ENCODE peak calls at places on chromosomes 3 and 15, in nine cellular contexts. D is A549, I is IMR-90, W is lower leg skin, T is HCT116, S is HepG2, M is K562, U is heart left ventricle, N is uterus. Q is an unnamed sample.
A peak's percentile ranks its signal among the peaks of the same experiment; 100 is the strongest.

GRCh38 chr15:85764649-85765277 is 30.0 kb downstream of the KLHL25 start:
- DNase-seq in D (no peak), I (peak; percentile 25), W (no peak), T (no peak), S (no peak), M (no peak), U (no peak), N (no peak), Q (no peak)

GRCh38 chr3:111547645-111548044 is 5.6 kb downstream of the CD96 start:
- DNase-seq in D (no peak), I (no peak), W (no peak), T (no peak), S (no peak), M (peak; percentile 12), U (no peak), N (no peak), Q (no peak)

GRCh38 chr3:148827585-148827984 is at the start of gene CPB1:
- DNase-seq in D (no peak), I (no peak), W (no peak), T (no peak), S (no peak), M (no peak), U (no peak), N (no peak), Q (no peak)

GRCh38 chr3:69776926-69777581 is 37.8 kb downstream of the MITF start:
- DNase-seq in D (no peak), I (no peak), W (no peak), T (no peak), S (no peak), M (no peak), U (no peak), N (no peak), Q (no peak)

GRCh38 chr15:80744826-80745225 is 34.3 kb upstream of the CEMIP start:
- DNase-seq in D (no peak), I (peak; percentile 60), W (no peak), T (no peak), S (no peak), M (no peak), U (no peak), N (no peak), Q (no peak)

GRCh38 chr15:88563638-88564037 is 17.2 kb upstream of the DET1 start:
- DNase-seq in D (no peak), I (peak; percentile 30), W (no peak), T (no peak), S (no peak), M (peak; percentile 82), U (no peak), N (no peak), Q (no peak)

GRCh38 chr3:142366434-142366833 is 81.4 kb downstream of the XRN1 start:
- DNase-seq in D (peak; percentile 10), I (no peak), W (no peak), T (peak; percentile 6), S (peak; percentile 2), M (peak; percentile 12), U (no peak), N (no peak), Q (no peak)

GRCh38 chr3:7487763-7488162 is 626.8 kb downstream of the GRM7 start:
- DNase-seq in D (no peak), I (no peak), W (no peak), T (no peak), S (no peak), M (no peak), U (no peak), N (no peak), Q (no peak)

GRCh38 chr3:157160652-157161480 is 919 bp upstream of the CCNL1 start:
- DNase-seq in D (peak; percentile 59), I (peak; percentile 94), W (peak; percentile 91), T (peak; percentile 53), S (peak; percentile 80), M (peak; percentile 71), U (peak; percentile 88), N (peak; percentile 88), Q (peak; percentile 44)

GRCh38 chr15:100929641-100930042 is 10.5 kb downstream of the LRRK1 start:
- DNase-seq in D (no peak), I (no peak), W (peak; percentile 14), T (no peak), S (no peak), M (no peak), U (no peak), N (no peak), Q (no peak)

GRCh38 chr15:25707656-25708365 is 155.3 kb downstream of the ATP10A start:
- DNase-seq in D (no peak), I (no peak), W (no peak), T (no peak), S (no peak), M (no peak), U (no peak), N (no peak), Q (no peak)

GRCh38 chr15:47129033-47129432 is 588.3 kb upstream of the SEMA6D start:
- DNase-seq in D (no peak), I (no peak), W (no peak), T (no peak), S (no peak), M (no peak), U (no peak), N (no peak), Q (no peak)

GRCh38 chr3:65632409-65632808 is 406.3 kb downstream of the MAGI1 start:
- DNase-seq in D (no peak), I (no peak), W (no peak), T (no peak), S (no peak), M (no peak), U (no peak), N (no peak), Q (no peak)

GRCh38 chr15:79090487-79091203 is at the start of gene RASGRF1:
- DNase-seq in D (no peak), I (no peak), W (no peak), T (no peak), S (no peak), M (no peak), U (no peak), N (no peak), Q (no peak)

DNA sequence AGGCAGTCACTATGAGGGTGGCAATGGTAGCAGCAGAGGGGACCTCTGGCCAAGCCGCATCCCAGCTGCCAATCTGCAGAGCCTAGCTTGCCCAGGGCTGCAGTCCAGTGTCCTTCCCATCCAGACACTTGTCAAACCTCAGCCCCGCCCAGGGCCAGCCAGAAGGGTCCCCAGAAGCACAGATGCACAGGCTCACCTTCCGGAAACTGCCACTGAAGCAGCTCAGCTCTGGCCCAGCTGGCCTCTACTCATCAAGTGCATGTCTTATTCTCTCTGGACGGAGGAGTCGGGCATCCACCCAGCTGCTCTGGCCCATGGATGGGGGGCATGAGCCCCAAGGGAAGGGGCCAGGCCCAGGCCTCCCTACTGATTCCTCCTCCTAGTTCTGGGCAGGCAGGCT is 69.2 kb downstream of the DNAJB8 start:
- DNase-seq in D (no peak), I (no peak), W (no peak), T (no peak), S (no peak), M (no peak), U (no peak), N (no peak), Q (no peak)
- TF ChIP-seq POLR2A in D (no peak), I (no peak), W (no peak), T (no peak), S (no peak), M (no peak), U (no peak), N (no peak), Q (no peak)

GRCh38 chr3:180601688-180602666 is at the start of gene TTC14:
- DNase-seq in D (peak; percentile 88), I (peak; percentile 94), W (peak; percentile 90), T (peak; percentile 94), S (peak; percentile 93), M (peak; percentile 96), U (peak; percentile 97), N (peak; percentile 88), Q (peak; percentile 93)
- TF ChIP-seq POLR2A in D (peak; percentile 65), I (peak; percentile 59), W (no peak), T (peak; percentile 64), S (peak; percentile 81), M (peak; percentile 88), U (no peak), N (no peak), Q (peak; percentile 74)

GRCh38 chr3:101825904-101826445 is 23.3 kb upstream of the NFKBIZ start:
- DNase-seq in D (no peak), I (peak; percentile 45), W (no peak), T (no peak), S (no peak), M (no peak), U (no peak), N (no peak), Q (no peak)

GRCh38 chr3:101827211-101828174 is 21.8 kb upstream of the NFKBIZ start:
- DNase-seq in D (no peak), I (peak; percentile 84), W (peak; percentile 84), T (peak; percentile 52), S (peak; percentile 59), M (peak; percentile 84), U (peak; percentile 79), N (peak; percentile 77), Q (no peak)

GRCh38 chr3:101829878-101830277 is 19.4 kb upstream of the NFKBIZ start:
- DNase-seq in D (no peak), I (no peak), W (no peak), T (no peak), S (no peak), M (no peak), U (no peak), N (no peak), Q (no peak)

GRCh38 chr3:101828289-101828688 is 21.0 kb upstream of the NFKBIZ start:
- DNase-seq in D (no peak), I (no peak), W (no peak), T (no peak), S (no peak), M (no peak), U (no peak), N (no peak), Q (no peak)

GRCh38 chr3:101829066-101829830 is 20.1 kb upstream of the NFKBIZ start:
- DNase-seq in D (no peak), I (peak; percentile 85), W (peak; percentile 72), T (no peak), S (no peak), M (no peak), U (peak; percentile 60), N (peak; percentile 73), Q (no peak)
- TF ChIP-seq POLR2A in D (no peak), I (no peak), W (no peak), T (no peak), S (no peak), M (no peak), U (no peak), N (peak; percentile 27), Q (no peak)

GRCh38 chr3:50299929-50300680 is 900 bp upstream of the HYAL3 start:
- DNase-seq in D (no peak), I (peak; percentile 57), W (peak; percentile 66), T (no peak), S (no peak), M (peak; percentile 48), U (peak; percentile 68), N (no peak), Q (no peak)

GRCh38 chr3:50304601-50305000 is 1.2 kb upstream of the HYAL1 start:
- DNase-seq in D (no peak), I (peak; percentile 74), W (no peak), T (no peak), S (no peak), M (no peak), U (no peak), N (no peak), Q (no peak)

GRCh38 chr3:50303038-50303815 is at the start of gene HYAL1:
- DNase-seq in D (no peak), I (no peak), W (peak; percentile 54), T (peak; percentile 61), S (peak; percentile 91), M (peak; percentile 83), U (peak; percentile 91), N (peak; percentile 67), Q (no peak)

GRCh38 chr3:50300681-50301254 is 1.6 kb upstream of the HYAL3 start:
- DNase-seq in D (no peak), I (no peak), W (no peak), T (no peak), S (no peak), M (no peak), U (no peak), N (no peak), Q (no peak)

GRCh38 chr3:50302095-50303037 is 1.0 kb downstream of the HYAL1 start:
- DNase-seq in D (no peak), I (no peak), W (peak; percentile 19), T (no peak), S (no peak), M (no peak), U (peak; percentile 65), N (no peak), Q (no peak)
- TF ChIP-seq POLR2A in D (no peak), I (no peak), W (no peak), T (no peak), S (no peak), M (no peak), U (no peak), N (no peak), Q (no peak)

Q was measured in H54.